ENCODE peak calls at places on chromosomes 1 and 21, in four cellular contexts. One of them, this sample, is unnamed.

GRCh38 chr1:30907641-30908445 is 715 bp downstream of the SDC3 start:
- DNase-seq in GM13976: no peak
- DNase-seq in neural crest cell: no peak
- DNase-seq in tibial artery: peak
- DNase-seq in this sample: no peak

GRCh38 chr1:157485793-157486192 is 66.5 kb downstream of the FCRL5 start:
- DNase-seq in GM13976: no peak
- DNase-seq in neural crest cell: no peak
- DNase-seq in tibial artery: no peak
- DNase-seq in this sample: no peak

GRCh38 chr1:26910343-26911160 is 3.2 kb downstream of the NR0B2 start:
- DNase-seq in GM13976: no peak
- DNase-seq in neural crest cell: no peak
- DNase-seq in tibial artery: no peak
- DNase-seq in this sample: no peak

GRCh38 chr1:180288232-180288818 is 58.3 kb downstream of the LHX4 start:
- DNase-seq in GM13976: no peak
- DNase-seq in neural crest cell: no peak
- DNase-seq in tibial artery: no peak
- DNase-seq in this sample: no peak

GRCh38 chr1:73980324-73981040 is 217.5 kb downstream of the LRRIQ3 start:
- DNase-seq in GM13976: no peak
- DNase-seq in neural crest cell: no peak
- DNase-seq in tibial artery: no peak
- DNase-seq in this sample: no peak

GRCh38 chr1:208272713-208273112 is 28.5 kb upstream of the PLXNA2 start:
- DNase-seq in GM13976: no peak
- DNase-seq in neural crest cell: no peak
- DNase-seq in tibial artery: no peak
- DNase-seq in this sample: no peak

GRCh38 chr1:183881387-183882084 is 76.6 kb downstream of the RGL1 start:
- DNase-seq in GM13976: no peak
- DNase-seq in neural crest cell: no peak
- DNase-seq in tibial artery: no peak
- DNase-seq in this sample: no peak

GRCh38 chr1:221991221-221991620 is 249.3 kb upstream of the DUSP10 start:
- DNase-seq in GM13976: no peak
- DNase-seq in neural crest cell: no peak
- DNase-seq in tibial artery: no peak
- DNase-seq in this sample: no peak

GRCh38 chr1:156347337-156347736 is 9.0 kb downstream of the TSACC start:
- DNase-seq in GM13976: no peak
- DNase-seq in neural crest cell: no peak
- DNase-seq in tibial artery: no peak
- DNase-seq in this sample: no peak

GRCh38 chr1:150621497-150622113 is 7.8 kb downstream of the ENSA start:
- DNase-seq in GM13976: peak
- DNase-seq in neural crest cell: peak
- DNase-seq in tibial artery: peak
- DNase-seq in this sample: peak

GRCh38 chr1:226166341-226166740 is 20.2 kb downstream of the ACBD3 start:
- DNase-seq in GM13976: no peak
- DNase-seq in neural crest cell: no peak
- DNase-seq in tibial artery: no peak
- DNase-seq in this sample: no peak
- TF ChIP-seq CTCF in GM13976: no peak
- TF ChIP-seq CTCF in neural crest cell: no peak
- TF ChIP-seq CTCF in tibial artery: no peak
- TF ChIP-seq CTCF in this sample: no peak

DNA sequence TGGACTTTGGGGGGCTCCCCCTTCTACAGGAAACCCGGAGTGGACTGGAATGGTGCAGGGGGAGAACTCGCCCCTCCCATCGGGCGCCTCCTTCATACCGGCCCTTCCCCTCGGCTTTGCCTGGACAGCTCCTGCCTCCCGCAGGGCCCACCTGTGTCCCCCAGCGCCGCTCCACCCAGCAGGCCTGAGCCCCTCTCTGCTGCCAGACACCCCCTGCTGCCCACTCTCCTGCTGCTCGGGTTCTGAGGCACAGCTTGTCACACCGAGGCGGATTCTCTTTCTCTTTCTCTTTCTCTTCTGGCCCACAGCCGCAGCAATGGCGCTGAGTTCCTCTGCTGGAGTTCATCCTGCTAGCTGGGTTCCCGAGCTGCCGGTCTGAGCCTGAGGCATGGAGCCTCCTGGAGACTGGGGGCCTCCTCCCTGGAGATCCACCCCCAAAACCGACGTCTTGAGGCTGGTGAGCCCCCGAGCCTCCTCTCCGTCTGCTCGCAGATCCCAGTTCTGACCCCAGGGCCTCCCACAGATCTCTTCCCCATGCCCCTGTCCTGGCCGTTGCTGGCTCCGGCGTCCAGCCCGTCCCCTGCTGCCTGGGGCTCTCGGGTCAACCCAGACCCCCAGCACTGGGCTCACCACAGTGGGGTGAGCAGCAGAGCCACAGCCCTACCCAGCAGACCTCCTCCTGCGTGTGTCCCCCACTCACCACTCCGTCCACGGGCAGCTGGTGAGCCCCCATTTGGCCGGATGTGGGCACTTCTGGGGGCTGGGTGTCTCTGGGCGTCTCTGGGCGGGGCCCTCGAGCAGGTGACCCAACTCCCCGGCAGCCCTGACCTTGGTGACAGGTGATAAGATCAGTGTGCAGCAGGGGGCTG is at the start of gene TNFRSF14:
- DNase-seq in GM13976: peak
- DNase-seq in neural crest cell: no peak
- DNase-seq in tibial artery: peak
- DNase-seq in this sample: peak
- TF ChIP-seq CTCF in GM13976: no peak
- TF ChIP-seq CTCF in neural crest cell: no peak
- TF ChIP-seq CTCF in tibial artery: no peak
- TF ChIP-seq CTCF in this sample: no peak

GRCh38 chr21:43268086-43268803 is 99.4 kb downstream of the CRYAA start:
- DNase-seq in GM13976: no peak
- DNase-seq in neural crest cell: no peak
- DNase-seq in tibial artery: no peak
- DNase-seq in this sample: no peak

GRCh38 chr21:43269981-43270670 is 101.3 kb downstream of the CRYAA start:
- DNase-seq in GM13976: no peak
- DNase-seq in neural crest cell: no peak
- DNase-seq in tibial artery: no peak
- DNase-seq in this sample: no peak

GRCh38 chr21:43268804-43269186 is 100.0 kb downstream of the CRYAA start:
- DNase-seq in GM13976: no peak
- DNase-seq in neural crest cell: no peak
- DNase-seq in tibial artery: no peak
- DNase-seq in this sample: no peak

GRCh38 chr21:43270800-43271261 is 102.0 kb downstream of the CRYAA start:
- DNase-seq in GM13976: no peak
- DNase-seq in neural crest cell: no peak
- DNase-seq in tibial artery: no peak
- DNase-seq in this sample: no peak

GRCh38 chr21:43269461-43269860 is 100.7 kb downstream of the CRYAA start:
- DNase-seq in GM13976: peak
- DNase-seq in neural crest cell: no peak
- DNase-seq in tibial artery: no peak
- DNase-seq in this sample: peak
- TF ChIP-seq CTCF in GM13976: peak
- TF ChIP-seq CTCF in neural crest cell: peak
- TF ChIP-seq CTCF in tibial artery: no peak
- TF ChIP-seq CTCF in this sample: peak

DNA sequence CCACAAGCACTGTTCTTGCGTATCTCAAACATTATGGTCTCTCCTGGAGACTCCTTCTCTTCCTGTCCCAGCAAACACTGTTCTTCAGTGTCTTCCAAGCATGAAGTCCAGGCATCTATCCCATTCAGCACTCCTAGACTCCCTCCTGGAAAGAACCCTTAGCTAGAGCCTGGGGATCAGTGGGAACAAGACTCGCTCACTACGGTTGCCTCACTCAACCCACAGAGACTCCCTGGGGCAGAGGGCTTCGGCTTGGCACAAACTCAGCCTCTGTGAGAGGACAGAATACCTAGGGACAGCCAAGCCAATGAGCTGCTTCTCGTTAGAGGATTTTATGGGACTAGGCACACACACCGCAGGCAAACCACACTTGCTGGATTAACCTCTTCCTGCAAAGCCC is 86.5 kb upstream of the IPO9 start:
- DNase-seq in GM13976: no peak
- DNase-seq in neural crest cell: no peak
- DNase-seq in tibial artery: peak
- DNase-seq in this sample: no peak
- TF ChIP-seq CTCF in GM13976: no peak
- TF ChIP-seq CTCF in neural crest cell: no peak
- TF ChIP-seq CTCF in tibial artery: no peak
- TF ChIP-seq CTCF in this sample: no peak